ENCODE peak calls at places on chromosomes 2 and 18, in six cellular contexts. A, S, E, Z, G and M are unnamed samples.

GRCh38 chr2:34481542-34481941 is 882.4 kb upstream of the FAM98A start:
- DNase-seq in A (no peak), S (no peak), E (no peak), Z (no peak), G (no peak), M (no peak)

GRCh38 chr2:30165617-30166016 is 18.8 kb downstream of the YPEL5 start:
- DNase-seq in A (no peak), S (no peak), E (no peak), Z (no peak), G (no peak), M (no peak)

GRCh38 chr2:32553829-32554432 is 73.9 kb upstream of the TTC27 start:
- DNase-seq in A (peak; percentile 69), S (peak; percentile 43), E (peak; percentile 61), Z (peak; percentile 63), G (no peak), M (no peak)

GRCh38 chr2:72778410-72778809 is 47.4 kb downstream of the EXOC6B start:
- DNase-seq in A (peak; percentile 82), S (peak; percentile 67), E (no peak), Z (peak; percentile 73), G (no peak), M (no peak)

GRCh38 chr2:143333847-143334246 is 204.6 kb downstream of the ARHGAP15 start:
- DNase-seq in A (no peak), S (no peak), E (no peak), Z (no peak), G (no peak), M (no peak)

GRCh38 chr18:58005036-58005435 is 39.0 kb upstream of the NEDD4L start:
- DNase-seq in A (peak; percentile 27), S (no peak), E (peak; percentile 8), Z (no peak), G (no peak), M (no peak)

GRCh38 chr2:198441246-198441645 is 636.9 kb downstream of the PLCL1 start:
- DNase-seq in A (no peak), S (no peak), E (no peak), Z (no peak), G (no peak), M (no peak)

GRCh38 chr18:48799724-48800315 is 150.9 kb downstream of the SMAD7 start:
- DNase-seq in A (no peak), S (no peak), E (no peak), Z (no peak), G (no peak), M (peak; percentile 3)

GRCh38 chr2:97011977-97012569 is 25.7 kb upstream of the FAM178B start:
- DNase-seq in A (peak; percentile 72), S (peak; percentile 60), E (peak; percentile 57), Z (peak; percentile 72), G (no peak), M (no peak)

GRCh38 chr2:122100371-122101150 is 345.1 kb downstream of the TSN start:
- DNase-seq in A (no peak), S (no peak), E (no peak), Z (no peak), G (peak; percentile 21), M (no peak)

GRCh38 chr18:69982417-69982816 is 34.7 kb upstream of the CD226 start:
- DNase-seq in A (no peak), S (no peak), E (no peak), Z (no peak), G (no peak), M (no peak)

GRCh38 chr2:234949762-234950434 is 1.9 kb upstream of the SH3BP4 start:
- DNase-seq in A (no peak), S (peak; percentile 50), E (no peak), Z (peak; percentile 14), G (no peak), M (no peak)

GRCh38 chr2:179613299-179613651 is 248.1 kb downstream of the ZNF385B start:
- DNase-seq in A (no peak), S (no peak), E (no peak), Z (no peak), G (no peak), M (no peak)

GRCh38 chr18:79910563-79910962 is 40.9 kb downstream of the SLC66A2 start:
- DNase-seq in A (no peak), S (no peak), E (no peak), Z (no peak), G (no peak), M (no peak)

GRCh38 chr2:10031886-10032745 is 11.2 kb upstream of the KLF11 start:
- DNase-seq in A (no peak), S (no peak), E (no peak), Z (no peak), G (no peak), M (no peak)

GRCh38 chr2:226423498-226423960 is 376.1 kb downstream of the IRS1 start:
- DNase-seq in A (no peak), S (no peak), E (no peak), Z (no peak), G (no peak), M (no peak)

GRCh38 chr2:101473911-101474751 is 781 bp downstream of the RFX8 start:
- DNase-seq in A (no peak), S (no peak), E (no peak), Z (no peak), G (no peak), M (peak; percentile 65)

GRCh38 chr2:133477614-133477990 is 90.7 kb downstream of the NCKAP5 start:
- DNase-seq in A (no peak), S (no peak), E (no peak), Z (no peak), G (no peak), M (no peak)

GRCh38 chr2:112547333-112547732 is 5.1 kb downstream of the POLR1B start:
- DNase-seq in A (peak; percentile 23), S (peak; percentile 41), E (no peak), Z (no peak), G (no peak), M (no peak)

GRCh38 chr2:1591978-1592907 is 152.1 kb downstream of the PXDN start:
- DNase-seq in A (peak; percentile 56), S (no peak), E (peak; percentile 4), Z (peak; percentile 79), G (peak; percentile 82), M (peak; percentile 80)

GRCh38 chr18:79970419-79971133 is 6.1 kb downstream of the HSBP1L1 start:
- DNase-seq in A (no peak), S (no peak), E (no peak), Z (no peak), G (no peak), M (no peak)

GRCh38 chr2:10832228-10832936 is 19.8 kb upstream of the PDIA6 start:
- DNase-seq in A (peak; percentile 88), S (peak; percentile 74), E (peak; percentile 87), Z (peak; percentile 79), G (peak; percentile 70), M (peak; percentile 89)

GRCh38 chr2:196758474-196759377 is 40.8 kb downstream of the GTF3C3 start:
- DNase-seq in A (peak; percentile 12), S (no peak), E (no peak), Z (peak; percentile 40), G (no peak), M (no peak)

GRCh38 chr2:173578404-173579092 is 223.9 kb downstream of the CDCA7 start:
- DNase-seq in A (no peak), S (no peak), E (no peak), Z (no peak), G (no peak), M (no peak)

DNA sequence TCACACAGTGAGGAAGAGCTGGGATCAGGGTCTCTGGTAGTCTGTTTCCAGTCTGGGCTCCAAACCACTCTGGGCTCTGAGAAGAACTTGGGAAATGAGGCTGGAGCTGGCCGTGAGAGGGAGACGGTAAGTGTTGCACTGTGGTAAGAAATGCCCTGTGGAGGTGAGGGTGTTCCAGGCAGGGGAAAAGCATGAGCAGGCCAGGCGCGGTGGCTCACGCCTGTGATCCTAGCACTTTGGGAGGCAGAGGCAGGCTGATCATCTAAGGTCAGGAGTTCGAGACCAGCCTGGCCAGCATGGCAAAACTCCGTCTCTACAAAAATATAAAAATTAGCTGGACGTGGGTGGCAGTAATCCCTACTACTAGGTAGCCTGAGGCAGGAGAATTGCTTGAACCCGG is 14.3 kb upstream of the DES start:
- DNase-seq in A (no peak), S (no peak), E (no peak), Z (no peak), G (no peak), M (no peak)
- TF ChIP-seq JUN in A (no peak), S (no peak), E (no peak), Z (no peak), G (no peak), M (no peak)

GRCh38 chr2:21924640-21925285 is 801.0 kb downstream of the TDRD15 start:
- DNase-seq in A (no peak), S (no peak), E (no peak), Z (no peak), G (no peak), M (no peak)

GRCh38 chr2:21930224-21930623 is 806.5 kb downstream of the TDRD15 start:
- DNase-seq in A (no peak), S (no peak), E (no peak), Z (no peak), G (no peak), M (no peak)

GRCh38 chr2:21928292-21928691 is 804.5 kb downstream of the TDRD15 start:
- DNase-seq in A (no peak), S (no peak), E (no peak), Z (no peak), G (no peak), M (no peak)
- TF ChIP-seq JUN in A (no peak), S (no peak), E (no peak), Z (no peak), G (no peak), M (no peak)

GRCh38 chr2:160197587-160197986 is 2.5 kb downstream of the ITGB6 start:
- DNase-seq in A (no peak), S (no peak), E (no peak), Z (no peak), G (no peak), M (no peak)
- TF ChIP-seq JUN in A (no peak), S (no peak), E (no peak), Z (no peak), G (no peak), M (no peak)

GRCh38 chr2:217831306-217831705 is 171.5 kb downstream of the TNS1 start:
- DNase-seq in A (no peak), S (no peak), E (no peak), Z (no peak), G (no peak), M (no peak)
- TF ChIP-seq JUN in A (no peak), S (no peak), E (no peak), Z (no peak), G (no peak), M (no peak)

DNA sequence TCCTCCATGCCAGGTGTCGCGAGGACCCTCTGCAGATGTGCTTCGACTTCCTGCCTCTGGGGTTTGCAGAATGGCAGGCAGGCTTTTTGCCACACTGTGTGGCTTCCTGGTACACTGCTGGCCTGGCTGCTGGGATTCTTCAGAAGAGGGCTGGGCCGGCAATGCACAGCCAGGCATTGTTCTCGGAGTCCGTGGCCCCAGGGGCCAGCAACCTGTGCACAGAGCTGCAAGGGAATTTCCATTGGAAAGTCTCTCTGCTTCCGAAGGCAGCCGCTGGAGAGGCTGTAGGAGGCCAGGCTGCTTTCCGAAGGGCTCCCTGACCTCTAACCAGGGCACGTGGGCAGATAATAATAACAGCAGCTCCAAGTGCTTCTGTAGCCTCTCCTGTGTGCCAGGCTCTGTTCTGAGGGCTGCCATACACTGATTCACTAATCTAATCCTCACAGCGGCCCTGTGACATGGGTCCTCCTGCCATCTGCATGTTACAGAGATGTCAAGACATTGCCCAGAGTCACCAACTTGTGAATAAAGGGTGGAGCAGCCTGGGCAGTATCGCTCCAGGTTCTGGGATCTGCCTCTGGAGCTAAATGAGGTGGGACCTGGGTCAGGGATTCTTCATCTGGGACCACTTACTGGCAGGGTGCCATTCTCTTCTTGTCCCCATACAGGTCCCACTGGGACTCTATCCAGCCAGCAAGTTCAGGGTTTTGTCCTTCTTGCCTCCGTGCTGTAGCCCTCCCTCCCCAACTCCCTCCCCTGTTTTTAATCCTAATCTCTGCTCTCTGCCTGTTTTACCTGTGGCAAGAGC is 5.0 kb downstream of the LDLRAD4 start:
- DNase-seq in A (no peak), S (no peak), E (no peak), Z (no peak), G (no peak), M (no peak)
- TF ChIP-seq JUN in A (no peak), S (no peak), E (no peak), Z (no peak), G (no peak), M (no peak)